ENCODE peak calls at places on chromosomes 7 and 10, in seven cellular contexts. V is uterus, U is left ventricle myocardium inferior, G is fibroblast of pulmonary artery, K is lower lobe of right lung, Q is PC-9, A is fibroblast of mammary gland. H is an unnamed sample.

GRCh38 chr10:61475449-61475873 is 22.3 kb upstream of the TMEM26 start:
- DNase-seq in K (no peak), V (no peak), U (no peak), G (peak; percentile 66), A (peak; percentile 61), Q (no peak), H (no peak)

GRCh38 chr10:120606051-120606764 is 149.2 kb downstream of the PLPP4 start:
- DNase-seq in K (no peak), V (no peak), Q (no peak), G (no peak), U (no peak), A (no peak), H (no peak)

GRCh38 chr7:158096582-158096981 is 491.0 kb downstream of the PTPRN2 start:
- DNase-seq in A (no peak), G (no peak), K (no peak), V (no peak), Q (no peak), U (no peak), H (no peak)

GRCh38 chr10:56881218-56881617 is 520.2 kb upstream of the ZWINT start:
- DNase-seq in V (no peak), G (no peak), A (no peak), K (no peak), U (no peak), Q (no peak), H (no peak)

GRCh38 chr7:127812540-127812939 is 160.5 kb downstream of the SND1 start:
- DNase-seq in Q (no peak), A (no peak), K (no peak), V (no peak), G (no peak), U (no peak), H (no peak)

GRCh38 chr10:7968510-7968909 is 86.0 kb upstream of the GATA3 start:
- DNase-seq in A (no peak), G (no peak), U (no peak), Q (no peak), K (no peak), V (no peak), H (no peak)

GRCh38 chr7:111076205-111076604 is 14.7 kb upstream of the LRRN3 start:
- DNase-seq in A (peak; percentile 64), K (no peak), U (no peak), G (peak; percentile 26), V (no peak), Q (no peak), H (no peak)

GRCh38 chr10:112137381-112137987 is 46.1 kb downstream of the GPAM start:
- DNase-seq in K (peak; percentile 73), G (peak; percentile 68), A (peak; percentile 57), U (peak; percentile 56), Q (peak; percentile 64), V (peak; percentile 69), H (no peak)

GRCh38 chr10:1605999-1606940 is 131.1 kb downstream of the ADARB2 start:
- DNase-seq in A (no peak), K (no peak), Q (no peak), G (no peak), V (no peak), U (no peak), H (no peak)

GRCh38 chr7:128201690-128202085 is 39.4 kb upstream of the LEP start:
- DNase-seq in K (no peak), A (no peak), U (no peak), V (no peak), Q (no peak), G (no peak), H (no peak)

GRCh38 chr7:67309764-67310548 is 313.3 kb downstream of the TYW1 start:
- DNase-seq in Q (no peak), A (peak; percentile 8), V (no peak), U (no peak), G (peak; percentile 3), K (no peak), H (no peak)

GRCh38 chr7:157519246-157519645 is 182.4 kb downstream of the DNAJB6 start:
- DNase-seq in V (no peak), A (no peak), G (no peak), Q (no peak), K (no peak), U (no peak), H (no peak)

GRCh38 chr10:49488056-49488455 is 50.9 kb downstream of the ERCC6 start:
- DNase-seq in K (no peak), A (no peak), U (no peak), Q (no peak), G (no peak), V (no peak), H (no peak)

GRCh38 chr7:2182461-2182860 is 50.3 kb downstream of the MAD1L1 start:
- DNase-seq in U (no peak), A (no peak), K (no peak), G (no peak), Q (no peak), V (no peak), H (no peak)

GRCh38 chr10:17217661-17218306 is 10.3 kb upstream of the VIM start:
- DNase-seq in A (peak; percentile 92), U (no peak), K (no peak), G (peak; percentile 53), Q (no peak), V (no peak), H (no peak)

GRCh38 chr10:132320776-132321469 is 11.1 kb upstream of the LRRC27 start:
- DNase-seq in K (no peak), U (no peak), G (no peak), Q (no peak), V (no peak), A (no peak), H (no peak)

GRCh38 chr10:17576768-17577167 is 40.4 kb downstream of the HACD1 start:
- DNase-seq in Q (no peak), U (no peak), V (no peak), G (no peak), A (no peak), K (no peak), H (no peak)

GRCh38 chr7:121618182-121618581 is 222.1 kb upstream of the FAM3C start:
- DNase-seq in A (no peak), G (no peak), U (no peak), V (no peak), Q (no peak), K (no peak), H (no peak)

GRCh38 chr10:130301026-130301892 is 165.1 kb downstream of the GLRX3 start:
- DNase-seq in G (peak; percentile 89), V (no peak), U (peak; percentile 77), A (peak; percentile 57), K (peak; percentile 83), Q (no peak), H (no peak)

DNA sequence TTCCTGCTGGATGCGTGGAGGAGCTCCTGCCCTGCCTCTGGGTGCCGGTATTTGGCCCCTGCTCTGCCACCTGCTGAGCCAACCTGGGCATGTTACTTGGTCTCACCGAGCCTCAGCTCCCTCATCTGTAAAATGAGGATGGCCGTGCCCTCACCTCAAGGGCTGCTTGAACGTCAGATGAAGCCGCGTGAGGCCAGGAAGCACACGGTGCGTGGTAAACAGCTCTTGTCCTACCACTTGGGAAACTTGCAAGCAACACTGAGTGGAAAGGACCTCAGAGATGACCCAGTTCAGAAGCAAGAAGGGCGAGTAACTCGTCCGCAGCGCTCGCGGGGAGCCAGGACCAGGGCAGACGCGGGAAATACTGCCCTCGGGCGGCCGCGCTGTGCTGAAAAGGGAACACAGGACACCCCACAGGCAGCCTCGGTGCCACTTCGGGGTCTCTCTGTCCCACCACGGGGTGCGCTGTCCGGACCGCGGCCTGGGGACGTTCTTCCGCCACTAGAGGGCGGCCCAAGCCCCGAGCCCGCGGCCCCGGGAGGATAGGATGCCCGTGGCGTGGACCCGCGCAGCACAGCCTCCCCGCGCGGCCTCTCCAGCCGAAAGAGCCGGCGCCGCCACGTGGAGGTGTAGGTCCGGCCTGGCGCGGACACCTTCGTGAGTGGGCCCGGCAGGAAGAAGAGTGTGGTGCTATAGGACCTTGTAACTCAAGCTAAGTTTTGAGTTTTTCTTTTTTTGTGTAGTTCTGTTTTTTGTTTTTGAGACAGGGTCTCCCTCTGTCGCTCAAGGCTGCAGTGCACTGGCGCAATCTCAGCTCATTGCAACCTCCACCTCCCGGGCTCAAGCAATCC is 94.1 kb downstream of the PRKAG2 start:
- DNase-seq in V (peak; percentile 81), K (peak; percentile 85), G (peak; percentile 39), U (peak; percentile 71), A (peak; percentile 32), Q (peak; percentile 81), H (no peak)
- TF ChIP-seq CTCF in V (peak; percentile 86), K (peak; percentile 92), G (peak; percentile 66), U (peak; percentile 94), A (peak; percentile 47), Q (peak; percentile 95), H (peak; percentile 90)

GRCh38 chr10:2986341-2986933 is 80.9 kb upstream of the PFKP start:
- DNase-seq in Q (peak; percentile 44), V (no peak), K (no peak), U (no peak), A (no peak), G (no peak), H (no peak)
- H3K4me3 ChIP-seq in Q (peak overlapping the region; percentile 24), V (no peak overlapping the region), K (peak overlapping the region; percentile 12), U (no peak overlapping the region), A (no peak overlapping the region), G (no peak overlapping the region), H (no peak overlapping the region)

GRCh38 chr7:33108591-33108930 is 643 bp downstream of the RP9 start:
- DNase-seq in K (no peak), A (no peak), G (no peak), V (no peak), U (no peak), Q (peak; percentile 33), H (no peak)
- TF ChIP-seq CTCF in K (no peak), A (no peak), G (peak; percentile 11), V (no peak), U (no peak), Q (peak; percentile 47), H (no peak)

DNA sequence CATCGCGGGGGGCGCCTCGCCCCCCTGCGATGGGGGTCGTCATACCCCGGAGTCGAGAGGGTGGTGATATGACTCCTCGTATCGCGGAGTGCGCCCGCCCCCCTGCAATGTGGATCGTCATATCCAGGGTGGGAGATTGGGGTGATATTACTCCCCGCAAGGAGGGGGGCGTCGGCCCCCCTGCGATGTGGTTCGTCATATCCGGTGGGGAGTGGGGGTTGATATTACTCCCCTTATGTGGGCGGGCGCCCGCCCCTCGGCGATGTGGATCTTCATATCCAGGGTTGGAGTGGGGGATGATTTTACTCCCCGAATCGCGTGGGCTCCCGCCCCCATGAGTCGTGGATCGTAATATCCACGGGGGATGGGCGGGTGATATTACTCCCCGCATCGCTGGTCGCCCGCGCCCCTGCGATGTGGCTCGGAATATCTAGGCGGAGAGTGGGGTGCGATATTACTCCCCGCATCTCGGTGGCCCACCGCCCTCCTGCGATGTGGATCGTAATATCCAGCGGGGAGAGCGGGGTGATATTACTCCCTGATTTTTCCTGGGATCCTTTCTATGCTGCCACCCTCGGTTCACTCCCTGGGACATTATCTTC is 36.9 kb downstream of the MEIG1 start:
- DNase-seq in A (no peak), V (no peak), K (no peak), Q (no peak), G (no peak), U (no peak), H (no peak)
- H3K4me3 ChIP-seq in A (no peak overlapping the region), V (no peak overlapping the region), K (no peak overlapping the region), Q (no peak overlapping the region), G (peak overlapping the region; percentile 24), U (no peak overlapping the region), H (no peak overlapping the region)

H was measured in AG04449.